ENCODE peak calls at places on chromosomes 3 and 15, in ten cellular contexts. V, U, X, D, A, L, E, I, Q and B are unnamed samples.

GRCh38 chr15:91109885-91110284 is 9.8 kb downstream of the SV2B start:
- ATAC-seq in D (no peak), V (no peak), U (no peak), I (no peak), L (no peak), E (no peak), A (no peak), X (no peak), Q (no peak), B (no peak)

GRCh38 chr3:104856743-104857142 is 510.0 kb upstream of the ALCAM start:
- ATAC-seq in Q (no peak), A (no peak), L (no peak), V (no peak), X (no peak), I (no peak), E (no peak), U (no peak), D (peak), B (no peak)

GRCh38 chr3:61960976-61961375 is 399.6 kb downstream of the PTPRG start:
- ATAC-seq in A (no peak), V (no peak), Q (no peak), X (no peak), E (no peak), D (no peak), L (no peak), U (no peak), I (no peak), B (no peak)

GRCh38 chr3:52561028-52561749 is 24.8 kb downstream of the UQCC5 start:
- ATAC-seq in I (no peak), X (no peak), V (no peak), A (no peak), U (no peak), E (no peak), D (no peak), L (no peak), Q (no peak), B (peak)

GRCh38 chr15:64703632-64703959 is 71.8 kb downstream of the RBPMS2 start:
- ATAC-seq in X (peak), V (no peak), I (no peak), Q (peak), A (peak), L (no peak), E (no peak), D (no peak), U (peak), B (peak)

GRCh38 chr3:195895900-195896360 is 12.4 kb downstream of the TNK2 start:
- ATAC-seq in I (peak), A (peak), E (peak), D (peak), L (peak), Q (peak), V (peak), U (peak), X (peak), B (peak)

GRCh38 chr15:70068783-70069565 is 28.7 kb downstream of the TLE3 start:
- ATAC-seq in Q (no peak), A (no peak), L (no peak), U (no peak), X (no peak), I (no peak), D (no peak), V (no peak), E (no peak), B (no peak)

GRCh38 chr3:149547413-149547812 is 72.9 kb downstream of the TM4SF4 start:
- ATAC-seq in E (no peak), X (no peak), Q (no peak), U (no peak), L (no peak), D (no peak), I (peak), V (no peak), A (no peak), B (no peak)

GRCh38 chr3:62154457-62155148 is 218.7 kb downstream of the FEZF2 start:
- ATAC-seq in I (no peak), U (no peak), A (no peak), E (no peak), X (no peak), D (no peak), Q (no peak), V (no peak), L (no peak), B (no peak)

GRCh38 chr3:137987723-137988122 is 22.2 kb upstream of the CLDN18 start:
- ATAC-seq in Q (no peak), I (no peak), V (no peak), D (no peak), A (peak), L (no peak), U (peak), E (no peak), X (no peak), B (no peak)

GRCh38 chr15:57153140-57153539 is 223.2 kb upstream of the CGNL1 start:
- ATAC-seq in E (peak), I (no peak), D (no peak), V (no peak), Q (peak), X (no peak), U (peak), L (no peak), A (peak), B (peak)

GRCh38 chr15:78103406-78104118 is 11.2 kb downstream of the SH2D7 start:
- ATAC-seq in D (no peak), E (peak), V (peak), L (peak), U (peak), X (peak), A (peak), Q (peak), I (no peak), B (no peak)

GRCh38 chr3:50517721-50518206 is 14.3 kb upstream of the CACNA2D2 start:
- ATAC-seq in V (no peak), Q (no peak), L (no peak), E (no peak), X (no peak), D (no peak), A (no peak), U (no peak), I (no peak), B (no peak)

GRCh38 chr15:56856934-56857333 is 61.5 kb upstream of the TCF12 start:
- ATAC-seq in I (no peak), A (no peak), X (no peak), L (no peak), E (no peak), D (no peak), V (no peak), U (no peak), Q (no peak), B (no peak)

GRCh38 chr3:40925228-40925627 is 274.1 kb upstream of the CTNNB1 start:
- ATAC-seq in Q (no peak), V (no peak), L (no peak), I (no peak), A (no peak), X (no peak), E (no peak), U (no peak), D (peak), B (no peak)

GRCh38 chr3:33046521-33046920 is 50.4 kb downstream of the GLB1 start:
- ATAC-seq in X (peak), I (no peak), D (no peak), A (peak), E (no peak), U (peak), V (no peak), L (peak), Q (no peak), B (no peak)

GRCh38 chr3:31729082-31729481 is 196.4 kb downstream of the STT3B start:
- ATAC-seq in A (no peak), I (no peak), D (no peak), U (no peak), L (no peak), V (no peak), X (no peak), E (no peak), Q (no peak), B (no peak)

GRCh38 chr3:112693186-112693585 is 52.2 kb upstream of the CCDC80 start:
- ATAC-seq in X (no peak), U (no peak), L (no peak), I (no peak), V (no peak), D (no peak), Q (no peak), E (no peak), A (no peak), B (no peak)

GRCh38 chr15:26449296-26449695 is 323.6 kb downstream of the GABRB3 start:
- ATAC-seq in L (no peak), Q (no peak), X (no peak), U (no peak), V (no peak), D (peak), I (no peak), A (no peak), E (no peak), B (no peak)

GRCh38 chr3:169034401-169034800 is 629.1 kb downstream of the MECOM start:
- ATAC-seq in V (no peak), D (no peak), Q (no peak), L (no peak), E (no peak), I (no peak), U (no peak), A (no peak), X (no peak), B (no peak)

GRCh38 chr15:29470311-29470710 is 200.7 kb upstream of the NSMCE3 start:
- ATAC-seq in U (no peak), L (no peak), I (no peak), E (no peak), Q (no peak), D (no peak), X (no peak), A (no peak), V (no peak), B (no peak)

GRCh38 chr3:176920806-176921205 is 276.5 kb downstream of the TBL1XR1 start:
- ATAC-seq in L (no peak), U (no peak), D (no peak), I (no peak), E (no peak), Q (no peak), X (no peak), V (no peak), A (no peak), B (no peak)

GRCh38 chr15:98729446-98730042 is 81.2 kb downstream of the IGF1R start:
- ATAC-seq in V (no peak), L (no peak), Q (no peak), A (no peak), U (no peak), E (no peak), D (no peak), X (no peak), I (no peak), B (no peak)

GRCh38 chr15:85625431-85625830 is 169.3 kb downstream of the KLHL25 start:
- ATAC-seq in L (peak), Q (peak), E (no peak), U (peak), X (peak), A (peak), D (no peak), V (peak), I (no peak), B (no peak)

GRCh38 chr15:42344763-42345162 is 14.5 kb upstream of the CAPN3 start:
- ATAC-seq in L (no peak), I (peak), V (no peak), E (no peak), D (no peak), X (peak), Q (no peak), A (no peak), U (no peak), B (no peak)

GRCh38 chr3:64300790-64301423 is 75.6 kb upstream of the PRICKLE2 start:
- ATAC-seq in X (no peak), I (peak), A (no peak), D (no peak), E (no peak), V (no peak), Q (no peak), L (no peak), U (no peak), B (no peak)

GRCh38 chr3:113070226-113071220 is 79.7 kb downstream of the GTPBP8 start:
- ATAC-seq in U (no peak), I (peak), V (no peak), D (no peak), A (no peak), Q (no peak), L (no peak), E (no peak), X (no peak), B (peak)

GRCh38 chr3:109922898-109923297 is 585.6 kb upstream of the DPPA4 start:
- ATAC-seq in I (no peak), A (no peak), E (no peak), Q (no peak), D (no peak), X (no peak), U (no peak), V (no peak), L (no peak), B (peak)

GRCh38 chr3:71172176-71172575 is 411.4 kb downstream of the FOXP1 start:
- ATAC-seq in E (no peak), X (no peak), Q (no peak), I (no peak), U (no peak), A (no peak), D (no peak), L (no peak), V (no peak), B (no peak)

GRCh38 chr15:27353837-27354236 is 382.9 kb downstream of the GABRG3 start:
- ATAC-seq in D (no peak), A (no peak), V (no peak), U (no peak), Q (no peak), I (no peak), L (no peak), E (no peak), X (no peak), B (no peak)

GRCh38 chr3:37906734-37907282 is 45.1 kb downstream of the CTDSPL start:
- ATAC-seq in I (no peak), E (no peak), V (no peak), X (no peak), A (peak), D (no peak), Q (no peak), U (peak), L (no peak), B (no peak)

GRCh38 chr3:195544634-195545033 is 1.5 kb upstream of the PPP1R2 start:
- ATAC-seq in X (no peak), D (no peak), Q (no peak), E (no peak), L (no peak), U (no peak), V (no peak), A (no peak), I (peak), B (no peak)

GRCh38 chr3:14595561-14595960 is 55.4 kb upstream of the GRIP2 start:
- ATAC-seq in E (no peak), X (no peak), V (no peak), I (no peak), A (no peak), Q (no peak), D (no peak), L (no peak), U (no peak), B (no peak)

GRCh38 chr3:15081960-15082664 is 16.8 kb downstream of the RBSN start:
- ATAC-seq in X (no peak), L (no peak), U (no peak), I (no peak), Q (peak), D (no peak), E (no peak), V (no peak), A (no peak), B (no peak)

GRCh38 chr3:37751967-37752660 is 109.6 kb upstream of the CTDSPL start:
- ATAC-seq in E (no peak), L (no peak), A (no peak), I (no peak), Q (no peak), U (no peak), D (peak), V (no peak), X (no peak), B (no peak)

GRCh38 chr15:60804986-60805949 is 326.3 kb upstream of the ICE2 start:
- ATAC-seq in D (peak), X (no peak), Q (no peak), A (no peak), I (peak), E (no peak), L (no peak), U (no peak), V (no peak), B (no peak)

GRCh38 chr3:100682056-100682853 is 27.0 kb upstream of the TFG start:
- ATAC-seq in U (peak), X (peak), I (peak), Q (no peak), V (no peak), A (peak), L (no peak), D (peak), E (no peak), B (no peak)

GRCh38 chr15:76996526-76997401 is 1.8 kb downstream of the PSTPIP1 start:
- ATAC-seq in E (peak), I (peak), L (peak), D (no peak), A (peak), V (peak), U (peak), X (peak), Q (peak), B (peak)